ENCODE peak calls at places on chromosomes 2 and 18, in four cellular contexts. H, X, Q and S are unnamed samples. For H3K4me1, the result is how much of the 10 kb centered on the place peaks cover.

GRCh38 chr2:71849603-71850305 is 297.9 kb downstream of the CYP26B1 start:
- DNase-seq in H (no peak), X (no peak), Q (peak), S (no peak)

GRCh38 chr18:56933472-56933871 is 213.4 kb upstream of the BOD1L2 start:
- DNase-seq in H (no peak), X (no peak), Q (no peak), S (no peak)

GRCh38 chr2:181674466-181674865 is 5.9 kb downstream of the NEUROD1 start:
- DNase-seq in H (no peak), X (no peak), Q (no peak), S (no peak)

GRCh38 chr2:38666578-38666926 is 638 bp downstream of the GALM start:
- DNase-seq in H (peak), X (no peak), Q (no peak), S (no peak)

GRCh38 chr2:212177724-212178123 is 360.9 kb downstream of the ERBB4 start:
- DNase-seq in H (no peak), X (no peak), Q (no peak), S (no peak)

GRCh38 chr18:40911041-40911440 is 1044.0 kb upstream of the PIK3C3 start:
- DNase-seq in H (no peak), X (no peak), Q (no peak), S (no peak)

GRCh38 chr2:166892397-166892796 is 4.1 kb downstream of the XIRP2 start:
- DNase-seq in H (no peak), X (no peak), Q (no peak), S (no peak)

GRCh38 chr2:16174693-16175045 is 234.3 kb downstream of the MYCN start:
- DNase-seq in H (no peak), X (no peak), Q (no peak), S (no peak)

GRCh38 chr2:136582631-136583205 is 182.6 kb upstream of the THSD7B start:
- DNase-seq in H (no peak), X (peak), Q (no peak), S (no peak)

GRCh38 chr2:230680463-230681195 is 32.0 kb upstream of the CAB39 start:
- DNase-seq in H (no peak), X (no peak), Q (no peak), S (no peak)

GRCh38 chr18:70826571-70826970 is 537.7 kb downstream of the SOCS6 start:
- DNase-seq in H (no peak), X (no peak), Q (no peak), S (no peak)

GRCh38 chr18:37617623-37618022 is 52.0 kb upstream of the CELF4 start:
- DNase-seq in H (no peak), X (no peak), Q (no peak), S (no peak)

GRCh38 chr2:72350852-72351251 is 203.2 kb upstream of the CYP26B1 start:
- DNase-seq in H (no peak), X (no peak), Q (no peak), S (no peak)

DNA sequence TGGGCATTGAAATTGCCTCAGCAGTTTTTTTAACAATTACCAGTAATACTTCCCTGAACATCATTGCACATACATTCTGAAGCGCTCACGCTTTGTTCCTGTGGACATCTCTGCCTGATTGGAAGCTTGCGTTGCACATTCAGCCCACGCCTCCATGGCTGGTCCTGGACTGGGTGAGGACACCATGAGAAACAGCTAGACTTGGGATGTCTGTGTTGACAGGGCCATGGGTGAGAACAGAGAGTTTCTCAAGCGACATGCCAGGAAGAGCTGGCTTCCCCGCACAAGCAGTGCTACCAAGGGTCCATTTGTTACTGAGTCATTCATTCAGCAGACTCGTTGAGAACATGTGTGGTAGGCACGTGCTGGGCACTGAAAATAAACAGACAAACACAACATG is 166.3 kb downstream of the GBX2 start:
- DNase-seq in H (no peak), X (no peak), Q (no peak), S (no peak)
- H3K4me1 ChIP-seq in H (under half), X (under half), Q (under half), S (under half)

DNA sequence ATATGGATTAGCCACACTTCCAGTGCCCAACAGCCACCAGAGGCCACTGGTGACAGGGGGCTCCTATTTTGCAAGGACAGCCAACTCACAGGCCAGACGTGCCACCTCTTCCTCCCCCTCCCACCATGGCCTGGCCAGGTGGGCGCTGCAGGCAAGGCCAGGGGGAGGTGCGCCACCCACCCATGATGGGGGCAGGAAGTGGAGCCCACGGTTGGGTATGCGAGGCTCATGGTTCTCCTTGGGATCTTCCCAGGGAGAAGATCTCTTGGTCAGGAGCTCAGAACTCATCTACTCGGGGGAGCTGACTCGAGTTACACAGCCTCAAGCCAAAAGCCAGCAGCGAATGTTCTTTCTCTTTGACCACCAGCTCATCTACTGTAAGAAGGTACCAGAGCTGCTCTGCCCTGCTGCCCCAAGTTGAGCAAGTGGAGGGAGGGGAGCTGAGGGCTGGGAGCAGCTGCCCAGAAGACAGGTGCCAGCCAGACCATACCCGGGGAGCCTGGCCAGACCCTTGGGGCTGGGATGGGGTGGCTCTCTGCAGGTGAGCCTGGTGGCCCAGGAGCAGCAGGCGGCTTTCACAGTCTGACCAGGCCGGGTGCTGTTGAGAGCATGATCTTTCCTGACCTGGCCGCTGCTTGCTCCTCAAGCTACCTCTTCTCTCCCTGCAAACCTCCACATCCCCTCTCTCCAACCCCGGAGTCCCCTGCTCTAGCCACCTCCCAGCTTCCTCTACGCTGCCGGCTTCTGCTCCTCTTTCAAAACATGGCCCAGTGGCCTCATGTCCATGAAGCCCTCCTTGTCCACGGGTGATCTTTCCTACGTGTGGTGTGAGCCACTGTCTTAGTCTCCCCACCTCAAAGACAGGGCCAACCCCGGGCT is 49.8 kb downstream of the FAM168B start:
- DNase-seq in H (no peak), X (no peak), Q (peak), S (no peak)
- TF ChIP-seq POLR2A in H (no peak), X (no peak), Q (no peak), S (no peak)

DNA sequence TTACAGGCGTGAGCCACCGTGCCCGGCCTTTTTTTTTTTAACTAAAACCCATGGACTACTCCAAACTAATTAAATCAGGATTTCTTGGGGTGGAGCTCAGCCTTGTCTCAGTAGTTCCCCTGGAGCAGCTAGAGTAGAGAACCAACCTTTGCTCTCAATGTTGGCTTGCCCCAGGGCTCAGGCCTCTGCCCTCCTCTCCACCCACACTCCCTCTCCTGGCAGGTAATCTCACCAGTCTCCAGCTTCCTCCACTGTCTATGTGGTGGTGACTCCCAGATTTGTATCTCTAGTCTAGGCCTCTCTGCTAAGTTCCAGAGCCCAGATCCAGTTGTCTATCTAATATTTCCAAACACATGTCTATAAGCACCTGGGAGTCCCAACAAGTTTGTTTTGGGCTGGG is 9.6 kb upstream of the MTA3 start:
- DNase-seq in H (peak), X (no peak), Q (no peak), S (no peak)
- TF ChIP-seq CTCF in H (peak), X (no peak), Q (no peak), S (no peak)

GRCh38 chr2:109562421-109562820 is 51.3 kb downstream of the SEPTIN10 start:
- DNase-seq in H (no peak), X (no peak), Q (no peak), S (no peak)
- H3K4me1 ChIP-seq in H (under half), X (under half), Q (under half), S (under half)

GRCh38 chr2:161344737-161345136 is 36.5 kb downstream of the PSMD14 start:
- DNase-seq in H (no peak), X (no peak), Q (no peak), S (no peak)
- TF ChIP-seq POLR2A in H (no peak), X (no peak), Q (no peak), S (no peak)

GRCh38 chr2:42029639-42030195 is 18.1 kb upstream of the PKDCC start:
- DNase-seq in H (no peak), X (no peak), Q (no peak), S (no peak)
- TF ChIP-seq CTCF in H (no peak), X (no peak), Q (no peak), S (no peak)

GRCh38 chr2:28407976-28408690 is 15.5 kb downstream of the FOSL2 start:
- DNase-seq in H (no peak), X (no peak), Q (peak), S (no peak)
- H3K4me1 ChIP-seq in H (under half), X (under half), Q (half or more), S (under half)

GRCh38 chr2:42567806-42568429 is 514 bp upstream of the MTA3 start:
- DNase-seq in H (peak), X (peak), Q (peak), S (peak)
- TF ChIP-seq POLR2A in H (no peak), X (no peak), Q (no peak), S (no peak)